ENCODE peak calls at places on chromosomes 1 and 21, in ten cellular contexts. X is cardiac muscle cell, E is AG09319, P is type B pancreatic cell, R is GM12878, F is dorsolateral prefrontal cortex, T is HL-60, W is endodermal cell, V is MCF 10A, C is AG10803. G is an unnamed sample.

GRCh38 chr1:109091196-109092193 is 931 bp downstream of the TMEM167B start:
- DNase-seq in X (no peak), E (no peak), P (no peak), R (no peak), F (no peak), T (no peak), W (peak), V (no peak), C (peak), G (no peak)

GRCh38 chr1:246048693-246049092 is 458.4 kb downstream of the SMYD3 start:
- DNase-seq in X (no peak), E (no peak), P (no peak), R (no peak), F (no peak), T (no peak), W (no peak), V (no peak), C (no peak), G (no peak)

GRCh38 chr1:91889717-91890459 is 3.9 kb upstream of the TGFBR3 start:
- DNase-seq in X (no peak), E (no peak), P (no peak), R (no peak), F (no peak), T (no peak), W (no peak), V (peak), C (peak), G (no peak)

GRCh38 chr1:6688757-6689156 is 12.9 kb downstream of the DNAJC11 start:
- DNase-seq in X (no peak), E (no peak), P (no peak), R (no peak), F (no peak), T (no peak), W (no peak), V (no peak), C (no peak), G (no peak)

GRCh38 chr1:175911138-175911537 is 167.7 kb upstream of the TNR start:
- DNase-seq in X (no peak), E (no peak), P (no peak), R (no peak), F (no peak), T (no peak), W (no peak), V (no peak), C (no peak), G (no peak)

GRCh38 chr1:155128755-155129473 is 1.2 kb downstream of the EFNA1 start:
- DNase-seq in X (no peak), E (no peak), P (no peak), R (no peak), F (peak), T (no peak), W (peak), V (peak), C (no peak), G (no peak)

GRCh38 chr21:38273745-38274544 is 17.2 kb downstream of the KCNJ15 start:
- DNase-seq in X (no peak), E (no peak), P (no peak), R (no peak), F (no peak), T (no peak), W (no peak), V (no peak), C (no peak), G (no peak)

GRCh38 chr1:153849487-153850185 is 73.1 kb downstream of the GATAD2B start:
- DNase-seq in X (no peak), E (no peak), P (no peak), R (peak), F (no peak), T (no peak), W (no peak), V (no peak), C (no peak), G (no peak)

GRCh38 chr1:43991476-43992231 is at the start of gene CCDC24:
- DNase-seq in X (peak), E (peak), P (peak), R (no peak), F (peak), T (peak), W (peak), V (peak), C (peak), G (peak)

GRCh38 chr1:114229368-114229767 is 75.7 kb upstream of the SYT6 start:
- DNase-seq in X (no peak), E (no peak), P (no peak), R (no peak), F (no peak), T (no peak), W (no peak), V (no peak), C (no peak), G (no peak)

GRCh38 chr1:186535388-186536133 is 74.6 kb upstream of the PDC start:
- DNase-seq in X (no peak), E (peak), P (no peak), R (no peak), F (no peak), T (no peak), W (no peak), V (peak), C (peak), G (no peak)

GRCh38 chr1:206967096-206967851 is 3.0 kb downstream of the FCAMR start:
- DNase-seq in X (no peak), E (no peak), P (no peak), R (peak), F (no peak), T (peak), W (no peak), V (peak), C (peak), G (no peak)

GRCh38 chr1:41578712-41579335 is 94.3 kb upstream of the EDN2 start:
- DNase-seq in X (peak), E (no peak), P (no peak), R (no peak), F (no peak), T (no peak), W (peak), V (peak), C (peak), G (no peak)

GRCh38 chr1:41365320-41365633 is 4.0 kb downstream of the FOXO6 start:
- DNase-seq in X (no peak), E (no peak), P (no peak), R (no peak), F (no peak), T (no peak), W (no peak), V (no peak), C (no peak), G (no peak)

GRCh38 chr1:53062731-53063591 is 948 bp downstream of the PODN start:
- DNase-seq in X (peak), E (no peak), P (peak), R (no peak), F (no peak), T (no peak), W (peak), V (no peak), C (no peak), G (peak)

GRCh38 chr1:81071072-81071858 is 729.5 kb upstream of the ADGRL2 start:
- DNase-seq in X (no peak), E (no peak), P (no peak), R (no peak), F (no peak), T (no peak), W (no peak), V (no peak), C (no peak), G (no peak)

GRCh38 chr1:208682664-208683013 is 438.5 kb upstream of the PLXNA2 start:
- DNase-seq in X (no peak), E (no peak), P (no peak), R (no peak), F (no peak), T (no peak), W (no peak), V (no peak), C (no peak), G (no peak)

GRCh38 chr1:226309398-226310122 is 596 bp upstream of the LIN9 start:
- DNase-seq in X (peak), E (no peak), P (no peak), R (no peak), F (no peak), T (no peak), W (no peak), V (peak), C (peak), G (peak)

GRCh38 chr1:209723761-209724693 is 19.4 kb downstream of the HSD11B1 start:
- DNase-seq in X (no peak), E (no peak), P (no peak), R (no peak), F (no peak), T (no peak), W (no peak), V (no peak), C (peak), G (no peak)

GRCh38 chr1:153509729-153510354 is 25.9 kb downstream of the S100A6 start:
- DNase-seq in X (peak), E (no peak), P (no peak), R (no peak), F (no peak), T (peak), W (peak), V (peak), C (no peak), G (peak)

GRCh38 chr1:222331340-222331739 is 216.6 kb downstream of the HHIPL2 start:
- DNase-seq in X (no peak), E (no peak), P (no peak), R (no peak), F (no peak), T (no peak), W (no peak), V (no peak), C (peak), G (no peak)

GRCh38 chr1:223133824-223134435 is 9.1 kb downstream of the TLR5 start:
- DNase-seq in X (peak), E (peak), P (peak), R (peak), F (peak), T (peak), W (peak), V (peak), C (peak), G (peak)

GRCh38 chr1:10415211-10415930 is 14.9 kb upstream of the CENPS start:
- DNase-seq in X (no peak), E (peak), P (no peak), R (no peak), F (no peak), T (peak), W (peak), V (peak), C (peak), G (no peak)

GRCh38 chr1:45004281-45004920 is 6.7 kb downstream of the HECTD3 start:
- DNase-seq in X (no peak), E (no peak), P (no peak), R (no peak), F (no peak), T (no peak), W (no peak), V (no peak), C (no peak), G (no peak)

GRCh38 chr1:33137800-33138199 is 44.0 kb downstream of the TRIM62 start:
- DNase-seq in X (peak), E (no peak), P (no peak), R (no peak), F (no peak), T (no peak), W (peak), V (no peak), C (no peak), G (peak)

GRCh38 chr1:176522310-176522846 is 59.4 kb downstream of the PAPPA2 start:
- DNase-seq in X (no peak), E (no peak), P (no peak), R (no peak), F (no peak), T (no peak), W (no peak), V (peak), C (no peak), G (no peak)

GRCh38 chr1:50829010-50829958 is 130.8 kb downstream of the FAF1 start:
- DNase-seq in X (no peak), E (no peak), P (no peak), R (no peak), F (no peak), T (no peak), W (no peak), V (no peak), C (peak), G (no peak)

GRCh38 chr1:201906336-201906735 is 17.6 kb downstream of the SHISA4 start:
- DNase-seq in X (no peak), E (no peak), P (no peak), R (no peak), F (no peak), T (no peak), W (no peak), V (no peak), C (no peak), G (peak)

GRCh38 chr21:38993561-38993960 is 187.8 kb downstream of the ETS2 start:
- DNase-seq in X (peak), E (peak), P (no peak), R (no peak), F (no peak), T (no peak), W (no peak), V (peak), C (peak), G (no peak)

GRCh38 chr1:178932966-178933603 is 62.2 kb upstream of the ANGPTL1 start:
- DNase-seq in X (no peak), E (no peak), P (no peak), R (no peak), F (no peak), T (no peak), W (no peak), V (no peak), C (no peak), G (no peak)

GRCh38 chr1:58968360-58968952 is 184.6 kb upstream of the JUN start:
- DNase-seq in X (peak), E (peak), P (no peak), R (peak), F (no peak), T (no peak), W (no peak), V (peak), C (peak), G (no peak)

GRCh38 chr1:155207578-155208405 is at the start of gene THBS3:
- DNase-seq in X (no peak), E (no peak), P (no peak), R (no peak), F (no peak), T (no peak), W (peak), V (no peak), C (peak), G (peak)

GRCh38 chr1:165053273-165053835 is 303.2 kb downstream of the LMX1A start:
- DNase-seq in X (peak), E (no peak), P (no peak), R (no peak), F (no peak), T (no peak), W (peak), V (peak), C (no peak), G (no peak)

GRCh38 chr1:95953005-95953404 is 719.0 kb downstream of the RWDD3 start:
- DNase-seq in X (peak), E (no peak), P (no peak), R (no peak), F (no peak), T (no peak), W (peak), V (peak), C (peak), G (no peak)

GRCh38 chr1:216726435-216726834 is 3.2 kb upstream of the ESRRG start:
- DNase-seq in X (no peak), E (no peak), P (no peak), R (no peak), F (no peak), T (no peak), W (no peak), V (no peak), C (no peak), G (no peak)
- TF ChIP-seq CTCF in X (no peak), E (no peak), P (peak), R (no peak), F (no peak), T (no peak), W (peak), V (peak), C (no peak), G (peak)

GRCh38 chr1:5506634-5507033 is 485.6 kb downstream of the NPHP4 start:
- DNase-seq in X (no peak), E (no peak), P (no peak), R (no peak), F (no peak), T (no peak), W (no peak), V (no peak), C (no peak), G (no peak)

GRCh38 chr1:5503556-5504363 is 488.5 kb downstream of the NPHP4 start:
- DNase-seq in X (no peak), E (no peak), P (no peak), R (no peak), F (no peak), T (no peak), W (no peak), V (no peak), C (no peak), G (no peak)

GRCh38 chr1:5504364-5504740 is 487.9 kb downstream of the NPHP4 start:
- DNase-seq in X (no peak), E (no peak), P (no peak), R (no peak), F (peak), T (no peak), W (no peak), V (peak), C (no peak), G (no peak)

GRCh38 chr1:5507340-5507739 is 484.9 kb downstream of the NPHP4 start:
- DNase-seq in X (no peak), E (no peak), P (no peak), R (no peak), F (no peak), T (no peak), W (no peak), V (no peak), C (no peak), G (no peak)

GRCh38 chr1:5505944-5506343 is 486.3 kb downstream of the NPHP4 start:
- DNase-seq in X (no peak), E (no peak), P (no peak), R (no peak), F (no peak), T (no peak), W (no peak), V (no peak), C (no peak), G (no peak)
- TF ChIP-seq CTCF in X (no peak), E (no peak), P (no peak), R (no peak), F (no peak), T (no peak), W (no peak), V (no peak), C (no peak), G (no peak)

GRCh38 chr1:111561328-111561727 is 57.9 kb upstream of the ADORA3 start:
- DNase-seq in X (no peak), E (no peak), P (no peak), R (no peak), F (no peak), T (no peak), W (no peak), V (no peak), C (no peak), G (no peak)
- TF ChIP-seq CTCF in X (no peak), E (no peak), P (no peak), R (no peak), F (no peak), T (no peak), W (no peak), V (no peak), C (no peak), G (no peak)

DNA sequence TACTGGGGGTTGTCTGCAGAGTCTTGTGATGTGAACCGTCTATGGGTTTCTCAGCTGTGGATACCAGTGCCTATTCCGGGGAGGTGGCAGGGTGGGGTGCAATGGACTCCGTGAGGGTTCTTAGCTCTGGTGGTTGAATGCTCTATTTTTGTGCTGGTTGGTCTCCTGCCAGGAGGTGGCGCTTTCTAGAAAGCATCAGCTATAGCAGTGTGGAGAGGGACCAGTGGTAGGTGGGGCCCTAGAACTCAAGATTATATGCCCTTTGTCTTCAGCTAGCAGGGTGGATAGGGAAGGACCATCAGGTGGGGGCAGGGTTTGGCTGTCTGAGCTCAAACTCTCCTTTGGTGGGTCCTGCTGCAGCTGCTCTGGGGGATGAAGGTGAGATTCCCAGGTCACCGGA is 127.3 kb upstream of the PLD5 start:
- DNase-seq in X (peak), E (no peak), P (no peak), R (no peak), F (no peak), T (no peak), W (peak), V (peak), C (no peak), G (peak)
- TF ChIP-seq CTCF in X (no peak), E (no peak), P (peak), R (peak), F (no peak), T (peak), W (peak), V (peak), C (no peak), G (peak)

DNA sequence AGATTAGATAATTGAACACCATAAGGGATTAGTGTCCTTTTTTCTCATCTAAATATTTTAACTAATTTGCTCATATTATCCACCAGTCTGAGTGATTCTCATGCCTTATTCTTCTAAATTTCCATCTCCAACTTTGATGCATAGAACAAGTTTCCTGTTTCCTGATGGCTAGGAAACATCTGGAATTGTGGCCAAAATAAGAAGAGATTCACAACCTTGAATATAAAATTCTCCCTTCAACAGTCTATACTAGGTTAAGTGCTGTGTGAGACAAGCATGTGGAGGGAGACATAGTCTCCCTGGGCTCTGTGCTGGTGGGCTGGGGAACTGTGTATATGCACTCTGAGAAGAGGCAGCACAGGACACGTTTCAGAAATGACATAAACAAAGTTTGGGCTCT is 21.6 kb upstream of the ROR1 start:
- DNase-seq in X (no peak), E (no peak), P (no peak), R (no peak), F (no peak), T (no peak), W (no peak), V (no peak), C (no peak), G (no peak)
- TF ChIP-seq CTCF in X (no peak), E (no peak), P (no peak), R (no peak), F (no peak), T (no peak), W (no peak), V (no peak), C (no peak), G (no peak)

DNA sequence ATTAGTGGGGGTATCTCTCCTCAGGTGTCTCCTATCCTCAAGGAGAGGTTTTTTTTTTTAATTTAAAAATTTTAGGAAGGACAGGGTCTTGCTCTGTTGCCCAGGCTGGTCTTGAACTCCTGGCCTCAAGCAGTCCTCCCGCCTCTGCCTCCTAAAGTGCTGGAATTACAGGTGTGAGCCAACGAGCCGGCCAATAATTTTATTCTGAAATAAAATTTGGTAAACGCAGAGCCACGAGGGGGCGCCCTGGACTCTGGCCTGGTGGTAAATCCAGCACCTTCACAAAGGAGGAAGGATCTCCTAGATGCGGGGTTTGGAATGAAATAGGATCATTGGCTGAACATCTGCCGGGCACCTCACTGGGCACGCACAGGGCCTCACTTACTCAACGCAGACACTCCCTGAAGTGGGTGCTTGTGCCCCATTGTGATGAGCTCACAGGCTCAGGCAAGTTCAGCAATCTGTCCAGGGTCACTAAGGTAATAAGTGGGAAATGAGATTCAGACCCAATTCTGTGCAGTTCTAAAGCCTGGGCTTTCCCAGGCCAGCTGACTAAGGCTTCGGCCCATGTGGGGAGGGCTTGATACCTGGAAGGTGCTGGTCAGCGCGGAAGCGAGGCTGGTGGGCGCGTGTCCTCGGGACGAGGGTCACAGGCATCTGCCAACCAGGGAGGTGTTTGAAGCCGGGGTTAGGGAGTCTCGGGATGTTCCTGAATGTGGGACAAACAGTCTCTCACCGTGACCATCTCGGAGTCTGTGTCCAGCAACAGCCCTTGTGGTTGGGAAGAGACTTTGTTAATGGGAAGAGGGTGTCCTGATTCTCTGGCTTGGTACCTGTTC is 32.7 kb upstream of the ETV3 start:
- DNase-seq in X (peak), E (no peak), P (peak), R (no peak), F (no peak), T (no peak), W (peak), V (peak), C (peak), G (peak)
- TF ChIP-seq CTCF in X (peak), E (peak), P (peak), R (peak), F (peak), T (peak), W (peak), V (peak), C (peak), G (peak)

GRCh38 chr21:18249542-18250152 is 5.0 kb downstream of the CHODL start:
- DNase-seq in X (no peak), E (no peak), P (no peak), R (no peak), F (no peak), T (no peak), W (peak), V (peak), C (no peak), G (no peak)
- TF ChIP-seq CTCF in X (no peak), E (no peak), P (peak), R (no peak), F (no peak), T (no peak), W (peak), V (no peak), C (no peak), G (no peak)

G was measured in glutamatergic neuron.